ENCODE peak calls at places on chromosome 16, in four cellular contexts. Q, D, M and F are unnamed samples.

GRCh38 chr16:27816561-27816960 is 247.0 kb downstream of the GSG1L start:
- DNase-seq in Q (no peak), D (no peak), M (no peak), F (peak)

GRCh38 chr16:48622456-48623303 is 12.7 kb upstream of the N4BP1 start:
- DNase-seq in Q (no peak), D (no peak), M (no peak), F (no peak)

GRCh38 chr16:2992383-2993081 is 12.3 kb upstream of the PKMYT1 start:
- DNase-seq in Q (no peak), D (no peak), M (no peak), F (no peak)

GRCh38 chr16:80824623-80825364 is 20.4 kb upstream of the CDYL2 start:
- DNase-seq in Q (no peak), D (no peak), M (peak), F (no peak)

GRCh38 chr16:88792078-88792550 is 7.1 kb upstream of the PIEZO1 start:
- DNase-seq in Q (no peak), D (no peak), M (no peak), F (no peak)

GRCh38 chr16:76653390-76654026 is 376.3 kb downstream of the CNTNAP4 start:
- DNase-seq in Q (no peak), D (no peak), M (peak), F (peak)

GRCh38 chr16:58331024-58331707 is 36.3 kb upstream of the PRSS54 start:
- DNase-seq in Q (no peak), D (no peak), M (no peak), F (no peak)

GRCh38 chr16:3183445-3184139 is 4.4 kb upstream of the OR1F1 start:
- DNase-seq in Q (no peak), D (no peak), M (no peak), F (no peak)

GRCh38 chr16:50853329-50853728 is 111.4 kb downstream of the CYLD start:
- DNase-seq in Q (no peak), D (no peak), M (no peak), F (no peak)

GRCh38 chr16:27169511-27170071 is 33.7 kb upstream of the KDM8 start:
- DNase-seq in Q (no peak), D (peak), M (peak), F (no peak)

GRCh38 chr16:49639739-49640388 is 216.0 kb downstream of the ZNF423 start:
- DNase-seq in Q (peak), D (no peak), M (peak), F (no peak)

GRCh38 chr16:73253922-73254480 is 206.1 kb upstream of the ZFHX3 start:
- DNase-seq in Q (no peak), D (no peak), M (no peak), F (no peak)

GRCh38 chr16:73122604-73123386 is 74.9 kb upstream of the ZFHX3 start:
- DNase-seq in Q (no peak), D (no peak), M (no peak), F (no peak)

GRCh38 chr16:57623251-57624043 is 5.0 kb upstream of the ADGRG1 start:
- DNase-seq in Q (no peak), D (no peak), M (no peak), F (peak)

GRCh38 chr16:68074850-68075249 is 10.3 kb upstream of the NFATC3 start:
- DNase-seq in Q (no peak), D (peak), M (no peak), F (no peak)

GRCh38 chr16:1615761-1616160 is 3.6 kb downstream of the CRAMP1 start:
- DNase-seq in Q (no peak), D (no peak), M (no peak), F (no peak)

GRCh38 chr16:29745126-29745852 is 501 bp downstream of the C16orf54 start:
- DNase-seq in Q (no peak), D (peak), M (no peak), F (no peak)

GRCh38 chr16:13436641-13437423 is 483.1 kb upstream of the ERCC4 start:
- DNase-seq in Q (no peak), D (no peak), M (no peak), F (no peak)

GRCh38 chr16:1039762-1040161 is 32.8 kb upstream of the SSTR5 start:
- DNase-seq in Q (no peak), D (no peak), M (no peak), F (no peak)

GRCh38 chr16:16154292-16154951 is 68.9 kb downstream of the ABCC6 start:
- DNase-seq in Q (no peak), D (no peak), M (no peak), F (no peak)

GRCh38 chr16:19885456-19886060 is 910 bp upstream of the GPRC5B start:
- DNase-seq in Q (peak), D (peak), M (no peak), F (no peak)

GRCh38 chr16:89343501-89344291 is 126.2 kb downstream of the ZNF778 start:
- DNase-seq in Q (no peak), D (no peak), M (peak), F (no peak)

GRCh38 chr16:73949574-73950348 is 346.9 kb upstream of the PSMD7 start:
- DNase-seq in Q (no peak), D (no peak), M (no peak), F (no peak)

GRCh38 chr16:50102046-50102756 is 36.4 kb downstream of the HEATR3 start:
- DNase-seq in Q (no peak), D (no peak), M (no peak), F (no peak)

GRCh38 chr16:2365397-2365796 is 24.9 kb upstream of the ABCA3 start:
- DNase-seq in Q (no peak), D (no peak), M (no peak), F (no peak)

GRCh38 chr16:53055603-53056527 is 1.1 kb downstream of the CHD9 start:
- DNase-seq in Q (peak), D (no peak), M (no peak), F (no peak)

GRCh38 chr16:79182618-79183017 is 417.9 kb downstream of the MAF start:
- DNase-seq in Q (no peak), D (no peak), M (no peak), F (no peak)

GRCh38 chr16:24088767-24089166 is 167.4 kb upstream of the CACNG3 start:
- DNase-seq in Q (no peak), D (no peak), M (no peak), F (no peak)

GRCh38 chr16:85663891-85664321 is 24.8 kb downstream of the GINS2 start:
- DNase-seq in Q (peak), D (no peak), M (peak), F (no peak)

GRCh38 chr16:30127994-30128393 is 5.0 kb upstream of the MAPK3 start:
- DNase-seq in Q (no peak), D (no peak), M (no peak), F (no peak)